ENCODE peak calls at places on chromosome 3, in four cellular contexts. E is brain microvascular endothelial cell, Q is GM12878, X is IMR-90. I is an unnamed sample.
A peak's percentile ranks its signal among the peaks of the same experiment; 100 is the strongest.

GRCh38 chr3:72191211-72191960 is 406.4 kb upstream of the PROK2 start:
- DNase-seq in Q (no peak), E (no peak), X (no peak), I (no peak)

GRCh38 chr3:181913254-181913653 is 201.5 kb downstream of the SOX2 start:
- DNase-seq in X (no peak), E (no peak), Q (no peak), I (no peak)

GRCh38 chr3:69568458-69568857 is 170.8 kb upstream of the MITF start:
- DNase-seq in E (peak; percentile 63), X (peak; percentile 28), Q (no peak), I (no peak)

GRCh38 chr3:133440652-133441051 is 40.8 kb downstream of the BFSP2 start:
- DNase-seq in Q (no peak), E (no peak), X (peak; percentile 76), I (no peak)

GRCh38 chr3:143634991-143635390 is 213.3 kb downstream of the SLC9A9 start:
- DNase-seq in Q (no peak), E (no peak), X (no peak), I (no peak)

GRCh38 chr3:49028673-49029562 is at the start of gene IMPDH2:
- DNase-seq in E (peak; percentile 79), X (peak; percentile 91), Q (peak; percentile 79), I (peak; percentile 97)

GRCh38 chr3:30294241-30294667 is 312.1 kb upstream of the TGFBR2 start:
- DNase-seq in Q (no peak), E (no peak), X (peak; percentile 46), I (no peak)

GRCh38 chr3:56919137-56919796 is 117.5 kb upstream of the ARHGEF3 start:
- DNase-seq in Q (no peak), X (no peak), E (no peak), I (no peak)

GRCh38 chr3:25904248-25904647 is 114.4 kb downstream of the OXSM start:
- DNase-seq in X (no peak), Q (no peak), E (no peak), I (no peak)

GRCh38 chr3:104438761-104439160 is 927.9 kb upstream of the ALCAM start:
- DNase-seq in Q (no peak), X (no peak), E (no peak), I (no peak)

GRCh38 chr3:86382556-86382955 is 608.4 kb downstream of the VGLL3 start:
- DNase-seq in E (no peak), X (no peak), Q (no peak), I (no peak)

GRCh38 chr3:134791992-134792391 is 3.1 kb upstream of the EPHB1 start:
- DNase-seq in E (no peak), Q (no peak), X (no peak), I (no peak)

GRCh38 chr3:5019411-5020261 is 40.4 kb downstream of the BHLHE40 start:
- DNase-seq in X (no peak), Q (no peak), E (no peak), I (no peak)

GRCh38 chr3:139317660-139318430 is 26.0 kb upstream of the MRPS22 start:
- DNase-seq in X (no peak), E (no peak), Q (no peak), I (no peak)

GRCh38 chr3:141656771-141657170 is 81.3 kb upstream of the RNF7 start:
- DNase-seq in E (peak; percentile 58), Q (no peak), X (peak; percentile 67), I (no peak)

GRCh38 chr3:41933154-41933676 is 28.7 kb downstream of the ULK4 start:
- DNase-seq in E (peak; percentile 11), X (peak; percentile 78), Q (no peak), I (no peak)

GRCh38 chr3:154022603-154023002 is 98.6 kb upstream of the ARHGEF26 start:
- DNase-seq in Q (no peak), E (no peak), X (no peak), I (no peak)

GRCh38 chr3:57792198-57792597 is 36.1 kb downstream of the SLMAP start:
- DNase-seq in E (no peak), X (no peak), Q (no peak), I (no peak)

GRCh38 chr3:16950282-16950681 is 65.5 kb downstream of the PLCL2 start:
- DNase-seq in X (no peak), E (no peak), Q (no peak), I (no peak)

GRCh38 chr3:130779031-130779430 is 32.4 kb upstream of the PIK3R4 start:
- DNase-seq in X (no peak), Q (peak; percentile 59), E (no peak), I (peak; percentile 82)

GRCh38 chr3:30344288-30344687 is 262.1 kb upstream of the TGFBR2 start:
- DNase-seq in Q (no peak), E (no peak), X (no peak), I (no peak)

GRCh38 chr3:187739561-187740445 is 5.5 kb downstream of the BCL6 start:
- DNase-seq in E (peak; percentile 86), X (peak; percentile 89), Q (no peak), I (peak; percentile 70)
- H3K4me3 ChIP-seq in E (peak overlapping the region; percentile 68), X (peak overlapping the region; percentile 46), Q (peak overlapping the region; percentile 50), I (peak overlapping the region; percentile 50)

DNA sequence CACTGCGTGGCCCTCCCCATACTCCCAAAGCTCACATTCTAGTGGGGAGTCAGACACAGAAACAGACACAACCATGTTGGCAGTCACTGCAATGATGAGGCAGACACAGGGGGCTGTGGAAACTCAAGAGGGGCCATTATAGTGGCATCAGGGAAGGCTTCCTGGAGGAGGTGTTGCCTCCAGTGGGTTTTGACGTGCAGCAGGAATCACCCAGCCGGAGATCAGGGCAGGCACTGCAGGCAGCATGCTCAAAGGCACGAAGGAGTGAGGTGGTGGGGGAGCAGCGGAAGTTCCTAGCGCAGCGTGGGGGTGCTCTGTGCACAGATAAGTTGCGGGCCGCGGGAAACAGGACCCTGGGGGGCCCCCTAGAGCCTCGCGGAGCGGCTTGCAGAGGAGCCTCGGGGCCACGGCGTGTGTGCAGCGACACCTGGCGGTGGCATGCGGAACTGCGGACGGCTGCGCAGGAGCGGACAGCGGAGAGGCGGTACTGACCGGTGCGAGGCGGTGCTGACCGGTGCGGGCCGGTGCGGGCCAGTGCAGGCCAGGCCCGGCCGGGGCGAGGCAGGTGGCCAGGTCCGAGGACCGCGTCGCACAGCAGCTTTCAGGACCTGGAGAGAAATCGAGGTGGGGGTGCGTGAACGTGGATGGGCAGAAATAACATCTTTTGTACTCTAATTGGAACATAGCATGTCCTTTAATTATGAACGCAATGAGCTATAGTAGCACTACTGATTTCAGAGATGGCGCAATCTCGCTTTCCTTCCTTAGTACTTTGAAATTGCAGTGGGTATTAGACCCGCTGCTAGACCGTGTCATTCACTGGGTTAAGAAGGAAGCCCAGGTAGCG is 101.5 kb downstream of the FBLN2 start:
- DNase-seq in E (peak; percentile 60), X (peak; percentile 55), Q (no peak), I (peak; percentile 68)
- H3K4me3 ChIP-seq in E (no peak overlapping the region), X (no peak overlapping the region), Q (no peak overlapping the region), I (no peak overlapping the region)

GRCh38 chr3:194658477-194659242 is 13.3 kb downstream of the LSG1 start:
- DNase-seq in E (no peak), X (no peak), Q (no peak), I (no peak)
- H3K4me3 ChIP-seq in E (no peak overlapping the region), X (no peak overlapping the region), Q (no peak overlapping the region), I (no peak overlapping the region)

GRCh38 chr3:150247456-150247855 is 160.6 kb upstream of the TSC22D2 start:
- DNase-seq in X (no peak), Q (no peak), E (no peak), I (no peak)
- H3K4me3 ChIP-seq in X (no peak overlapping the region), Q (no peak overlapping the region), E (no peak overlapping the region), I (no peak overlapping the region)

I was measured in GM12865.